ENCODE peak calls at places on chromosomes 5 and 9, in seven cellular contexts. T, U, G, V, S, O and R are unnamed samples.

GRCh38 chr9:16184964-16185646 is 632.3 kb downstream of the CCDC171 start:
- DNase-seq in U (peak), O (no peak), S (no peak), T (no peak), V (no peak), G (no peak), R (no peak)

GRCh38 chr5:102583663-102584062 is 84.9 kb upstream of the SLCO6A1 start:
- DNase-seq in O (no peak), S (no peak), U (peak), G (no peak), T (peak), V (no peak), R (no peak)

GRCh38 chr5:163383754-163384153 is 53.6 kb upstream of the CCNG1 start:
- DNase-seq in U (no peak), G (no peak), O (no peak), S (no peak), V (no peak), T (no peak), R (no peak)

GRCh38 chr9:75803130-75803529 is 87.3 kb upstream of the PCSK5 start:
- DNase-seq in V (no peak), U (peak), T (no peak), G (no peak), S (no peak), O (peak), R (no peak)

GRCh38 chr5:144332265-144332664 is 161.6 kb downstream of the KCTD16 start:
- DNase-seq in V (no peak), T (peak), O (no peak), U (no peak), S (no peak), G (peak), R (no peak)

GRCh38 chr5:5342784-5343183 is 79.7 kb upstream of the ICE1 start:
- DNase-seq in G (no peak), V (no peak), S (no peak), O (no peak), T (peak), U (peak), R (no peak)

GRCh38 chr5:138573949-138574670 is 1.1 kb downstream of the HSPA9 start:
- DNase-seq in G (no peak), S (no peak), U (no peak), T (peak), O (no peak), V (no peak), R (no peak)

GRCh38 chr5:176609724-176610429 is at the start of gene GPRIN1:
- DNase-seq in G (peak), U (peak), T (peak), O (no peak), S (no peak), V (no peak), R (peak)

GRCh38 chr5:98770158-98770910 is 3.1 kb upstream of the RGMB start:
- DNase-seq in S (peak), T (peak), V (no peak), O (no peak), U (peak), G (peak), R (no peak)

GRCh38 chr5:126139086-126139485 is 284.1 kb upstream of the GRAMD2B start:
- DNase-seq in S (no peak), G (no peak), O (no peak), T (no peak), U (no peak), V (no peak), R (no peak)

GRCh38 chr5:72847439-72847838 is 31.0 kb downstream of the TNPO1 start:
- DNase-seq in G (no peak), S (no peak), U (no peak), O (no peak), T (no peak), V (no peak), R (no peak)

GRCh38 chr5:119360905-119361605 is 5.2 kb downstream of the TNFAIP8 start:
- DNase-seq in S (no peak), G (no peak), V (no peak), U (peak), O (peak), T (peak), R (no peak)

GRCh38 chr9:114434878-114435311 is 47.1 kb upstream of the AKNA start:
- DNase-seq in T (peak), U (peak), S (no peak), O (no peak), G (peak), V (no peak), R (peak)

GRCh38 chr5:124797665-124798087 is 51.2 kb upstream of the ZNF608 start:
- DNase-seq in U (peak), G (no peak), O (no peak), S (no peak), T (no peak), V (no peak), R (no peak)

GRCh38 chr5:16606628-16607027 is 10.2 kb downstream of the RETREG1 start:
- DNase-seq in G (no peak), T (no peak), U (no peak), O (no peak), S (no peak), V (no peak), R (no peak)

GRCh38 chr5:172127581-172127980 is 60.4 kb downstream of the STK10 start:
- DNase-seq in G (no peak), O (no peak), S (no peak), T (no peak), V (no peak), U (no peak), R (no peak)